ENCODE peak calls at places on chromosomes 5 and 9, in six cellular contexts. F is HTR-8/SVneo, O is BJ, A is NCI-H2029, X is HFF-Myc, H is sigmoid colon. L is an unnamed sample.

GRCh38 chr9:125293134-125293533 is 31.5 kb downstream of the GAPVD1 start:
- DNase-seq in F (no peak), O (no peak), A (no peak), X (no peak), H (no peak), L (peak; percentile 59)

GRCh38 chr9:127796899-127797370 is 5.7 kb upstream of the FPGS start:
- DNase-seq in F (no peak), O (no peak), A (peak; percentile 70), X (no peak), H (no peak), L (no peak)

GRCh38 chr5:43358338-43358737 is 45.1 kb upstream of the HMGCS1 start:
- DNase-seq in F (no peak), O (no peak), A (no peak), X (no peak), H (no peak), L (no peak)

GRCh38 chr9:109992293-109992692 is 212.3 kb downstream of the PALM2AKAP2 start:
- DNase-seq in F (no peak), O (no peak), A (no peak), X (no peak), H (no peak), L (no peak)

GRCh38 chr9:134324359-134325095 is 1.7 kb upstream of the RXRA start:
- DNase-seq in F (no peak), O (no peak), A (no peak), X (no peak), H (peak; percentile 72), L (no peak)

GRCh38 chr9:133876836-133877235 is 115.3 kb downstream of the VAV2 start:
- DNase-seq in F (no peak), O (no peak), A (no peak), X (no peak), H (no peak), L (no peak)

GRCh38 chr5:109998208-109998607 is 308.5 kb downstream of the MAN2A1 start:
- DNase-seq in F (no peak), O (no peak), A (no peak), X (no peak), H (no peak), L (no peak)

GRCh38 chr5:93621340-93621872 is 38.4 kb downstream of the NR2F1 start:
- DNase-seq in F (peak; percentile 66), O (no peak), A (peak; percentile 82), X (no peak), H (peak; percentile 89), L (peak; percentile 85)